ENCODE peak calls at places on chromosomes 16 and 17, in ten cellular contexts. One of them, this sample, is unnamed.

GRCh38 chr16:14325921-14326401 is 254.8 kb downstream of the MRTFB start:
- DNase-seq in HS-27A: no peak
- DNase-seq in H7: no peak
- DNase-seq in activated CD4-positive, alpha-beta T cell treated with anti-CD3 and anti-CD28 coated beads for 36 hours: no peak
- DNase-seq in Karpas-422: no peak
- DNase-seq in T-helper 2 cell: no peak
- DNase-seq in esophagus squamous epithelium: no peak
- DNase-seq in NCI-H1930: no peak
- DNase-seq in IMR-90: no peak
- DNase-seq in mesothelial cell of epicardium: no peak
- DNase-seq in this sample: no peak

GRCh38 chr16:54846761-54847160 is 83.9 kb upstream of the IRX5 start:
- DNase-seq in HS-27A: no peak
- DNase-seq in H7: no peak
- DNase-seq in activated CD4-positive, alpha-beta T cell treated with anti-CD3 and anti-CD28 coated beads for 36 hours: no peak
- DNase-seq in Karpas-422: no peak
- DNase-seq in T-helper 2 cell: no peak
- DNase-seq in esophagus squamous epithelium: no peak
- DNase-seq in NCI-H1930: no peak
- DNase-seq in IMR-90: no peak
- DNase-seq in mesothelial cell of epicardium: no peak
- DNase-seq in this sample: no peak

GRCh38 chr16:81738831-81739496 is 40.1 kb upstream of the PLCG2 start:
- DNase-seq in HS-27A: no peak
- DNase-seq in H7: no peak
- DNase-seq in activated CD4-positive, alpha-beta T cell treated with anti-CD3 and anti-CD28 coated beads for 36 hours: no peak
- DNase-seq in Karpas-422: peak
- DNase-seq in T-helper 2 cell: no peak
- DNase-seq in esophagus squamous epithelium: peak
- DNase-seq in NCI-H1930: no peak
- DNase-seq in IMR-90: no peak
- DNase-seq in mesothelial cell of epicardium: no peak
- DNase-seq in this sample: no peak

GRCh38 chr16:81729451-81729850 is 49.6 kb upstream of the PLCG2 start:
- DNase-seq in HS-27A: no peak
- DNase-seq in H7: peak
- DNase-seq in activated CD4-positive, alpha-beta T cell treated with anti-CD3 and anti-CD28 coated beads for 36 hours: peak
- DNase-seq in Karpas-422: peak
- DNase-seq in T-helper 2 cell: no peak
- DNase-seq in esophagus squamous epithelium: no peak
- DNase-seq in NCI-H1930: no peak
- DNase-seq in IMR-90: no peak
- DNase-seq in mesothelial cell of epicardium: no peak
- DNase-seq in this sample: no peak

GRCh38 chr17:4006745-4007211 is 42.5 kb upstream of the ATP2A3 start:
- DNase-seq in HS-27A: no peak
- DNase-seq in H7: peak
- DNase-seq in activated CD4-positive, alpha-beta T cell treated with anti-CD3 and anti-CD28 coated beads for 36 hours: no peak
- DNase-seq in Karpas-422: no peak
- DNase-seq in T-helper 2 cell: no peak
- DNase-seq in esophagus squamous epithelium: no peak
- DNase-seq in NCI-H1930: no peak
- DNase-seq in IMR-90: no peak
- DNase-seq in mesothelial cell of epicardium: no peak
- DNase-seq in this sample: no peak

GRCh38 chr17:63490321-63490720 is 13.5 kb downstream of the ACE start:
- DNase-seq in HS-27A: no peak
- DNase-seq in H7: peak
- DNase-seq in activated CD4-positive, alpha-beta T cell treated with anti-CD3 and anti-CD28 coated beads for 36 hours: no peak
- DNase-seq in Karpas-422: no peak
- DNase-seq in T-helper 2 cell: no peak
- DNase-seq in esophagus squamous epithelium: no peak
- DNase-seq in NCI-H1930: no peak
- DNase-seq in IMR-90: no peak
- DNase-seq in mesothelial cell of epicardium: no peak
- DNase-seq in this sample: no peak

GRCh38 chr16:70342016-70342415 is 4.7 kb upstream of the DDX19A start:
- DNase-seq in HS-27A: no peak
- DNase-seq in H7: no peak
- DNase-seq in activated CD4-positive, alpha-beta T cell treated with anti-CD3 and anti-CD28 coated beads for 36 hours: no peak
- DNase-seq in Karpas-422: no peak
- DNase-seq in T-helper 2 cell: no peak
- DNase-seq in esophagus squamous epithelium: no peak
- DNase-seq in NCI-H1930: no peak
- DNase-seq in IMR-90: no peak
- DNase-seq in mesothelial cell of epicardium: no peak
- DNase-seq in this sample: no peak

GRCh38 chr16:11609474-11610120 is 22.9 kb upstream of the LITAF start:
- DNase-seq in HS-27A: no peak
- DNase-seq in H7: no peak
- DNase-seq in activated CD4-positive, alpha-beta T cell treated with anti-CD3 and anti-CD28 coated beads for 36 hours: no peak
- DNase-seq in Karpas-422: no peak
- DNase-seq in T-helper 2 cell: no peak
- DNase-seq in esophagus squamous epithelium: no peak
- DNase-seq in NCI-H1930: no peak
- DNase-seq in IMR-90: no peak
- DNase-seq in mesothelial cell of epicardium: no peak
- DNase-seq in this sample: no peak